ENCODE peak calls at places on chromosomes 3 and 15, in ten cellular contexts. One of them, this sample, is unnamed.

GRCh38 chr15:90839187-90840071 is 29.0 kb upstream of the FURIN start:
- DNase-seq in omental fat pad: no peak
- DNase-seq in stomach: peak
- DNase-seq in kidney: no peak
- DNase-seq in fibroblast of pulmonary artery: peak
- DNase-seq in body of pancreas: no peak
- DNase-seq in sigmoid colon: no peak
- DNase-seq in progenitor cell of endocrine pancreas: no peak
- DNase-seq in RWPE1: peak
- DNase-seq in AG04449: no peak
- DNase-seq in this sample: no peak

GRCh38 chr15:58447244-58448010 is 15.6 kb downstream of the LIPC start:
- DNase-seq in omental fat pad: no peak
- DNase-seq in stomach: no peak
- DNase-seq in kidney: no peak
- DNase-seq in fibroblast of pulmonary artery: peak
- DNase-seq in body of pancreas: no peak
- DNase-seq in sigmoid colon: no peak
- DNase-seq in progenitor cell of endocrine pancreas: no peak
- DNase-seq in RWPE1: no peak
- DNase-seq in AG04449: peak
- DNase-seq in this sample: no peak

GRCh38 chr15:55969582-55969981 is 23.8 kb downstream of the NEDD4 start:
- DNase-seq in omental fat pad: no peak
- DNase-seq in stomach: no peak
- DNase-seq in kidney: no peak
- DNase-seq in fibroblast of pulmonary artery: no peak
- DNase-seq in body of pancreas: no peak
- DNase-seq in sigmoid colon: no peak
- DNase-seq in progenitor cell of endocrine pancreas: no peak
- DNase-seq in RWPE1: no peak
- DNase-seq in AG04449: no peak
- DNase-seq in this sample: no peak

GRCh38 chr15:89177633-89178306 is 43.6 kb downstream of the RLBP1 start:
- DNase-seq in omental fat pad: no peak
- DNase-seq in stomach: peak
- DNase-seq in kidney: no peak
- DNase-seq in fibroblast of pulmonary artery: peak
- DNase-seq in body of pancreas: peak
- DNase-seq in sigmoid colon: peak
- DNase-seq in progenitor cell of endocrine pancreas: peak
- DNase-seq in RWPE1: peak
- DNase-seq in AG04449: peak
- DNase-seq in this sample: peak

GRCh38 chr3:52176951-52177700 is 20.8 kb upstream of the ALAS1 start:
- DNase-seq in omental fat pad: no peak
- DNase-seq in stomach: peak
- DNase-seq in kidney: no peak
- DNase-seq in fibroblast of pulmonary artery: no peak
- DNase-seq in body of pancreas: no peak
- DNase-seq in sigmoid colon: peak
- DNase-seq in progenitor cell of endocrine pancreas: no peak
- DNase-seq in RWPE1: no peak
- DNase-seq in AG04449: no peak
- DNase-seq in this sample: no peak

GRCh38 chr3:98731720-98732238 is 31.4 kb upstream of the ST3GAL6 start:
- DNase-seq in omental fat pad: no peak
- DNase-seq in stomach: no peak
- DNase-seq in kidney: no peak
- DNase-seq in fibroblast of pulmonary artery: no peak
- DNase-seq in body of pancreas: no peak
- DNase-seq in sigmoid colon: no peak
- DNase-seq in progenitor cell of endocrine pancreas: no peak
- DNase-seq in RWPE1: peak
- DNase-seq in AG04449: no peak
- DNase-seq in this sample: no peak

GRCh38 chr3:9214599-9214998 is 34.8 kb downstream of the SRGAP3 start:
- DNase-seq in omental fat pad: no peak
- DNase-seq in stomach: no peak
- DNase-seq in kidney: no peak
- DNase-seq in fibroblast of pulmonary artery: peak
- DNase-seq in body of pancreas: no peak
- DNase-seq in sigmoid colon: no peak
- DNase-seq in progenitor cell of endocrine pancreas: no peak
- DNase-seq in RWPE1: peak
- DNase-seq in AG04449: no peak
- DNase-seq in this sample: no peak

GRCh38 chr15:72784233-72784876 is 797 bp upstream of the ADPGK start:
- DNase-seq in omental fat pad: no peak
- DNase-seq in stomach: no peak
- DNase-seq in kidney: no peak
- DNase-seq in fibroblast of pulmonary artery: peak
- DNase-seq in body of pancreas: no peak
- DNase-seq in sigmoid colon: no peak
- DNase-seq in progenitor cell of endocrine pancreas: no peak
- DNase-seq in RWPE1: peak
- DNase-seq in AG04449: peak
- DNase-seq in this sample: peak

GRCh38 chr15:78301326-78301725 is 1.9 kb upstream of the SKIC8 start:
- DNase-seq in omental fat pad: no peak
- DNase-seq in stomach: no peak
- DNase-seq in kidney: no peak
- DNase-seq in fibroblast of pulmonary artery: no peak
- DNase-seq in body of pancreas: no peak
- DNase-seq in sigmoid colon: no peak
- DNase-seq in progenitor cell of endocrine pancreas: no peak
- DNase-seq in RWPE1: no peak
- DNase-seq in AG04449: no peak
- DNase-seq in this sample: no peak

GRCh38 chr3:136624894-136625815 is 127.0 kb downstream of the STAG1 start:
- DNase-seq in omental fat pad: no peak
- DNase-seq in stomach: no peak
- DNase-seq in kidney: no peak
- DNase-seq in fibroblast of pulmonary artery: peak
- DNase-seq in body of pancreas: peak
- DNase-seq in sigmoid colon: no peak
- DNase-seq in progenitor cell of endocrine pancreas: no peak
- DNase-seq in RWPE1: peak
- DNase-seq in AG04449: no peak
- DNase-seq in this sample: no peak

GRCh38 chr3:107106316-107106715 is 270.9 kb upstream of the CCDC54 start:
- DNase-seq in omental fat pad: no peak
- DNase-seq in stomach: no peak
- DNase-seq in kidney: no peak
- DNase-seq in fibroblast of pulmonary artery: peak
- DNase-seq in body of pancreas: no peak
- DNase-seq in sigmoid colon: no peak
- DNase-seq in progenitor cell of endocrine pancreas: no peak
- DNase-seq in RWPE1: peak
- DNase-seq in AG04449: no peak
- DNase-seq in this sample: no peak

GRCh38 chr15:99603828-99604227 is 38.0 kb downstream of the MEF2A start:
- DNase-seq in omental fat pad: no peak
- DNase-seq in stomach: no peak
- DNase-seq in kidney: no peak
- DNase-seq in fibroblast of pulmonary artery: peak
- DNase-seq in body of pancreas: no peak
- DNase-seq in sigmoid colon: no peak
- DNase-seq in progenitor cell of endocrine pancreas: no peak
- DNase-seq in RWPE1: no peak
- DNase-seq in AG04449: no peak
- DNase-seq in this sample: no peak

DNA sequence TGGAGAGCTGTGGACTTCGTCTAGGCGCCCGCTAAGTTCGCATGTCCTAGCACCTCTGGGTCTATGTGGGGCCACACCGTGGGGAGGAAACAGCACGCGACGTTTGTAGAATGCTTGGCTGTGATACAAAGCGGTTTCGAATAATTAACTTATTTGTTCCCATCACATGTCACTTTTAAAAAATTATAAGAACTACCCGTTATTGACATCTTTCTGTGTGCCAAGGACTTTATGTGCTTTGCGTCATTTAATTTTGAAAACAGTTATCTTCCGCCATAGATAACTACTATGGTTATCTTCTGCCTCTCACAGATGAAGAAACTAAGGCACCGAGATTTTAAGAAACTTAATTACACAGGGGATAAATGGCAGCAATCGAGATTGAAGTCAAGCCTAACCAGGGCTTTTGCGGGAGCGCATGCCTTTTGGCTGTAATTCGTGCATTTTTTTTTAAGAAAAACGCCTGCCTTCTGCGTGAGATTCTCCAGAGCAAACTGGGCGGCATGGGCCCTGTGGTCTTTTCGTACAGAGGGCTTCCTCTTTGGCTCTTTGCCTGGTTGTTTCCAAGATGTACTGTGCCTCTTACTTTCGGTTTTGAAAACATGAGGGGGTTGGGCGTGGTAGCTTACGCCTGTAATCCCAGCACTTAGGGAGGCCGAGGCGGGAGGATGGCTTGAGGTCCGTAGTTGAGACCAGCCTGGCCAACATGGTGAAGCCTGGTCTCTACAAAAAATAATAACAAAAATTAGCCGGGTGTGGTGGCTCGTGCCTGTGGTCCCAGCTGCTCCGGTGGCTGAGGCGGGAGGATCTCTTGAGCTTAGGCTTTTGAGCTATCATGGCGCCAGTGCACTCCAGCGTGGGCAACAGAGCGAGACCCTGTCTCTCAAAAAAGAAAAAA is 1.0 kb downstream of the B2M start:
- DNase-seq in omental fat pad: peak
- DNase-seq in stomach: peak
- DNase-seq in kidney: peak
- DNase-seq in fibroblast of pulmonary artery: peak
- DNase-seq in body of pancreas: peak
- DNase-seq in sigmoid colon: peak
- DNase-seq in progenitor cell of endocrine pancreas: no peak
- DNase-seq in RWPE1: peak
- DNase-seq in AG04449: no peak
- DNase-seq in this sample: no peak
- TF ChIP-seq CTCF in omental fat pad: no peak
- TF ChIP-seq CTCF in stomach: no peak
- TF ChIP-seq CTCF in kidney: no peak
- TF ChIP-seq CTCF in fibroblast of pulmonary artery: no peak
- TF ChIP-seq CTCF in body of pancreas: no peak
- TF ChIP-seq CTCF in sigmoid colon: no peak
- TF ChIP-seq CTCF in progenitor cell of endocrine pancreas: no peak
- TF ChIP-seq CTCF in RWPE1: no peak
- TF ChIP-seq CTCF in AG04449: no peak
- TF ChIP-seq CTCF in this sample: no peak

GRCh38 chr3:195081242-195081963 is 189.6 kb downstream of the XXYLT1 start:
- DNase-seq in omental fat pad: no peak
- DNase-seq in stomach: peak
- DNase-seq in kidney: peak
- DNase-seq in fibroblast of pulmonary artery: peak
- DNase-seq in body of pancreas: no peak
- DNase-seq in sigmoid colon: no peak
- DNase-seq in progenitor cell of endocrine pancreas: no peak
- DNase-seq in RWPE1: no peak
- DNase-seq in AG04449: no peak
- DNase-seq in this sample: no peak
- TF ChIP-seq CTCF in omental fat pad: no peak
- TF ChIP-seq CTCF in stomach: no peak
- TF ChIP-seq CTCF in kidney: no peak
- TF ChIP-seq CTCF in fibroblast of pulmonary artery: no peak
- TF ChIP-seq CTCF in body of pancreas: no peak
- TF ChIP-seq CTCF in sigmoid colon: no peak
- TF ChIP-seq CTCF in progenitor cell of endocrine pancreas: no peak
- TF ChIP-seq CTCF in RWPE1: no peak
- TF ChIP-seq CTCF in AG04449: no peak
- TF ChIP-seq CTCF in this sample: no peak

GRCh38 chr3:167742338-167742737 is 6.8 kb downstream of the SERPINI1 start:
- DNase-seq in omental fat pad: no peak
- DNase-seq in stomach: no peak
- DNase-seq in kidney: no peak
- DNase-seq in fibroblast of pulmonary artery: no peak
- DNase-seq in body of pancreas: no peak
- DNase-seq in sigmoid colon: no peak
- DNase-seq in progenitor cell of endocrine pancreas: no peak
- DNase-seq in RWPE1: no peak
- DNase-seq in AG04449: no peak
- DNase-seq in this sample: no peak
- TF ChIP-seq CTCF in omental fat pad: no peak
- TF ChIP-seq CTCF in stomach: no peak
- TF ChIP-seq CTCF in kidney: no peak
- TF ChIP-seq CTCF in fibroblast of pulmonary artery: no peak
- TF ChIP-seq CTCF in body of pancreas: no peak
- TF ChIP-seq CTCF in sigmoid colon: no peak
- TF ChIP-seq CTCF in progenitor cell of endocrine pancreas: no peak
- TF ChIP-seq CTCF in RWPE1: no peak
- TF ChIP-seq CTCF in AG04449: no peak
- TF ChIP-seq CTCF in this sample: no peak

GRCh38 chr15:81050806-81051205 is 50.1 kb downstream of the TLNRD1 start:
- DNase-seq in omental fat pad: no peak
- DNase-seq in stomach: no peak
- DNase-seq in kidney: no peak
- DNase-seq in fibroblast of pulmonary artery: no peak
- DNase-seq in body of pancreas: no peak
- DNase-seq in sigmoid colon: no peak
- DNase-seq in progenitor cell of endocrine pancreas: no peak
- DNase-seq in RWPE1: no peak
- DNase-seq in AG04449: no peak
- DNase-seq in this sample: no peak

GRCh38 chr15:81052046-81052445 is 51.3 kb downstream of the TLNRD1 start:
- DNase-seq in omental fat pad: no peak
- DNase-seq in stomach: no peak
- DNase-seq in kidney: no peak
- DNase-seq in fibroblast of pulmonary artery: no peak
- DNase-seq in body of pancreas: no peak
- DNase-seq in sigmoid colon: no peak
- DNase-seq in progenitor cell of endocrine pancreas: no peak
- DNase-seq in RWPE1: no peak
- DNase-seq in AG04449: no peak
- DNase-seq in this sample: no peak

GRCh38 chr15:81056276-81056675 is 55.6 kb downstream of the TLNRD1 start:
- DNase-seq in omental fat pad: no peak
- DNase-seq in stomach: no peak
- DNase-seq in kidney: no peak
- DNase-seq in fibroblast of pulmonary artery: no peak
- DNase-seq in body of pancreas: no peak
- DNase-seq in sigmoid colon: no peak
- DNase-seq in progenitor cell of endocrine pancreas: no peak
- DNase-seq in RWPE1: no peak
- DNase-seq in AG04449: no peak
- DNase-seq in this sample: no peak

GRCh38 chr15:81054236-81054635 is 53.5 kb downstream of the TLNRD1 start:
- DNase-seq in omental fat pad: no peak
- DNase-seq in stomach: no peak
- DNase-seq in kidney: no peak
- DNase-seq in fibroblast of pulmonary artery: peak
- DNase-seq in body of pancreas: no peak
- DNase-seq in sigmoid colon: no peak
- DNase-seq in progenitor cell of endocrine pancreas: no peak
- DNase-seq in RWPE1: no peak
- DNase-seq in AG04449: peak
- DNase-seq in this sample: no peak

DNA sequence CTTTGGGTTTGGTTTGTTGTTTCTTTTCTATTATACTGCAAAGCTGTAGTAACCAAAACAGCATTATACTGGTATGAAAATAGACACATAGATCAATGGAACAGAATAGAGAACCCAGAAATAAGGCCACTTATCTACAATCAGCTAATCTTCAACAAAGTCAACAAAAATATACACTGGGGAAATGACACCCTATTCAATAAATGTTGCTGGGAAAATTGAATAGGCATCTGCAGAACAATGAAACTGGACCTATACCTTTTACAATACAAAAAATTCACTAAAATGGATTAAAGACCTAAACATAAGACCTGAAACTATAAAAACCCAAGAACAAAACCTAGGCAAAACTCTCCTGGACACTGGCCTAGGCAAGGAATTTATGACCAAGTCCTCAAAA is 52.9 kb downstream of the TLNRD1 start:
- DNase-seq in omental fat pad: no peak
- DNase-seq in stomach: no peak
- DNase-seq in kidney: no peak
- DNase-seq in fibroblast of pulmonary artery: no peak
- DNase-seq in body of pancreas: no peak
- DNase-seq in sigmoid colon: no peak
- DNase-seq in progenitor cell of endocrine pancreas: no peak
- DNase-seq in RWPE1: no peak
- DNase-seq in AG04449: no peak
- DNase-seq in this sample: no peak
- TF ChIP-seq CTCF in omental fat pad: no peak
- TF ChIP-seq CTCF in stomach: no peak
- TF ChIP-seq CTCF in kidney: no peak
- TF ChIP-seq CTCF in fibroblast of pulmonary artery: no peak
- TF ChIP-seq CTCF in body of pancreas: no peak
- TF ChIP-seq CTCF in sigmoid colon: no peak
- TF ChIP-seq CTCF in progenitor cell of endocrine pancreas: no peak
- TF ChIP-seq CTCF in RWPE1: no peak
- TF ChIP-seq CTCF in AG04449: no peak
- TF ChIP-seq CTCF in this sample: no peak